ENCODE peak calls at places on chromosomes 4 and X, in six cellular contexts. M is foreskin keratinocyte; T is GM06990; Y is pancreas; A is coronary artery; U is CD4-positive, alpha-beta T cell. C is an unnamed sample.

GRCh38 chr4:160537681-160538080 is 1434.8 kb downstream of the RAPGEF2 start:
- DNase-seq in M (no peak), T (no peak), Y (no peak), A (no peak), U (no peak), C (no peak)

GRCh38 chr4:93828830-93829530 is 427 bp downstream of the ATOH1 start:
- DNase-seq in M (no peak), T (no peak), Y (peak; percentile 19), A (no peak), U (no peak), C (no peak)

GRCh38 chr4:183989471-183989870 is 84.4 kb downstream of the STOX2 start:
- DNase-seq in M (no peak), T (no peak), Y (no peak), A (no peak), U (no peak), C (peak; percentile 8)

GRCh38 chr4:74042681-74043080 is 4.2 kb upstream of the CXCL3 start:
- DNase-seq in M (no peak), T (no peak), Y (no peak), A (no peak), U (no peak), C (no peak)

GRCh38 chr4:69194166-69194565 is 20.4 kb downstream of the UGT2B11 start:
- DNase-seq in M (no peak), T (no peak), Y (no peak), A (no peak), U (no peak), C (no peak)

GRCh38 chr4:77193046-77193445 is 36.0 kb downstream of the CCNG2 start:
- DNase-seq in M (no peak), T (no peak), Y (no peak), A (no peak), U (no peak), C (no peak)

GRCh38 chrX:18424482-18425198 is 768 bp upstream of the CDKL5 start:
- DNase-seq in M (no peak), T (peak; percentile 72), Y (peak; percentile 17), A (peak; percentile 68), U (peak; percentile 4), C (no peak)

GRCh38 chr4:94181815-94182214 is 25.9 kb upstream of the SMARCAD1 start:
- DNase-seq in M (no peak), T (no peak), Y (no peak), A (no peak), U (no peak), C (no peak)

GRCh38 chrX:13078739-13079444 is 34.5 kb upstream of the FAM9C start:
- DNase-seq in M (no peak), T (no peak), Y (peak; percentile 33), A (peak; percentile 79), U (no peak), C (peak; percentile 75)

GRCh38 chr4:108725457-108725856 is 37.4 kb downstream of the ETNPPL start:
- DNase-seq in M (peak; percentile 9), T (no peak), Y (no peak), A (no peak), U (no peak), C (no peak)

GRCh38 chrX:10208281-10208856 is 51.6 kb downstream of the CLCN4 start:
- DNase-seq in M (no peak), T (no peak), Y (no peak), A (no peak), U (no peak), C (no peak)

GRCh38 chr4:103150677-103151076 is 47.5 kb downstream of the CENPE start:
- DNase-seq in M (peak; percentile 67), T (no peak), Y (no peak), A (no peak), U (no peak), C (peak; percentile 13)

GRCh38 chrX:150683536-150684146 is 9.6 kb upstream of the MTMR1 start:
- DNase-seq in M (no peak), T (no peak), Y (no peak), A (no peak), U (no peak), C (no peak)

GRCh38 chrX:72305286-72306084 is at the start of gene CITED1:
- DNase-seq in M (no peak), T (no peak), Y (peak; percentile 31), A (no peak), U (no peak), C (no peak)

GRCh38 chr4:55592014-55592413 is at the start of gene PDCL2:
- DNase-seq in M (no peak), T (no peak), Y (peak; percentile 30), A (no peak), U (no peak), C (no peak)

GRCh38 chr4:8844976-8845690 is 26.5 kb downstream of the HMX1 start:
- DNase-seq in M (no peak), T (no peak), Y (no peak), A (peak; percentile 38), U (no peak), C (no peak)

GRCh38 chr4:74473155-74473811 is 28.3 kb downstream of the AREG start:
- DNase-seq in M (peak; percentile 74), T (no peak), Y (no peak), A (no peak), U (no peak), C (peak; percentile 33)

GRCh38 chr4:123449780-123450179 is 53.2 kb downstream of the SPRY1 start:
- DNase-seq in M (peak; percentile 41), T (peak; percentile 64), Y (no peak), A (no peak), U (no peak), C (peak; percentile 5)

GRCh38 chr4:184388106-184388505 is 86.2 kb downstream of the IRF2 start:
- DNase-seq in M (no peak), T (no peak), Y (no peak), A (no peak), U (no peak), C (no peak)

GRCh38 chrX:152904151-152905080 is 6.5 kb downstream of the ZNF185 start:
- DNase-seq in M (no peak), T (no peak), Y (peak; percentile 59), A (no peak), U (peak; percentile 15), C (peak; percentile 13)

GRCh38 chr4:128286474-128287158 is 997 bp downstream of the PGRMC2 start:
- DNase-seq in M (peak; percentile 55), T (peak; percentile 29), Y (no peak), A (no peak), U (no peak), C (no peak)

GRCh38 chrX:109684136-109684535 is 48.9 kb downstream of the ACSL4 start:
- DNase-seq in M (no peak), T (no peak), Y (no peak), A (no peak), U (no peak), C (no peak)

GRCh38 chr4:105657117-105657765 is 51.2 kb downstream of the INTS12 start:
- DNase-seq in M (peak; percentile 37), T (no peak), Y (no peak), A (no peak), U (no peak), C (no peak)

GRCh38 chr4:89829470-89830138 is 7.4 kb downstream of the SNCA start:
- DNase-seq in M (peak; percentile 69), T (peak; percentile 29), Y (no peak), A (no peak), U (no peak), C (no peak)

GRCh38 chr4:163121689-163122088 is 45.0 kb downstream of the NAF1 start:
- DNase-seq in M (no peak), T (no peak), Y (no peak), A (no peak), U (no peak), C (no peak)

DNA sequence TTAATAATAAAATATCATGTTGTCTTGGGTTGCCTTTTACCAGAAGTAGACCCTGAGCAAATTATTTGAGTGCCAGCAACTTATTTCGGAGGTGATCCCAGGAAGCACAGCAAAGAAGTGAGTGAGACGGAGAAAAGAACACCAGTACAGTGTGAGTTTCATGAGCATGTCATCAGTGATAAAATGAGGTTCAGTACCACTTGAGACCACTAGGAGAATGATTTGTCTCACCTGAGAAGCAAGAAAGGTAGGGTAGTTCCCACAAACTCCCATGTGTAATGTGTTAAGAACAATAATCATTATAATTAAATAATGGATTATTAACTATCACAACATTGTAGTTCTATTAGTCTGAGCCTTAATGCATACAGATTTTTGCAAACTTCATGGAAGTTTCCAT is 112.8 kb upstream of the DMD start:
- DNase-seq in M (no peak), T (no peak), Y (no peak), A (no peak), U (no peak), C (no peak)
- TF ChIP-seq CTCF in M (peak; percentile 18), T (no peak), Y (peak; percentile 23), A (no peak), U (no peak), C (no peak)

DNA sequence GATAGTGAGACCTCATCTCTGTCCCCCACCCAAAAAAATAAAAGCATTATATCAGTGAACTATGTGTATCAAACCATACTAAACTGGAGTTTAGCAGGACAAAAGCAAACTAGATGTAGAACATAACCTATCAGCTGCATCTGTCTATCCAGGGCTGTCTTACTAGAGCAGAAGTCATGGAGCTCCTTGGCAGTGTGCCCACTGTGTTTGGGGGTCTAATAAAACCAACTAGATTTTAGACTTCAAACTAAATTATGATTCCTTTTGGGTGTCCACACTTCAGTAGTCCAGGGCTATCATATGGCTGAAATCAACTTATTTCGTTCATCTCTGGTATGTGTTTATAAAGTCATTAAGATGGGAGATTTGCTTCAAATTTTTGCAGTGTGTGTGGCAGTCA is 8.2 kb downstream of the SLBP start:
- DNase-seq in M (no peak), T (no peak), Y (no peak), A (no peak), U (no peak), C (no peak)
- TF ChIP-seq CTCF in M (no peak), T (no peak), Y (no peak), A (no peak), U (no peak), C (no peak)

GRCh38 chr4:3369781-3370660 is 71.7 kb upstream of the HGFAC start:
- DNase-seq in M (peak; percentile 37), T (no peak), Y (no peak), A (peak; percentile 54), U (peak; percentile 10), C (peak; percentile 80)

GRCh38 chr4:3372933-3373465 is 68.8 kb upstream of the HGFAC start:
- DNase-seq in M (no peak), T (no peak), Y (no peak), A (peak; percentile 73), U (no peak), C (no peak)

GRCh38 chr4:3371038-3371437 is 70.7 kb upstream of the HGFAC start:
- DNase-seq in M (no peak), T (no peak), Y (no peak), A (peak; percentile 63), U (no peak), C (no peak)

GRCh38 chr4:3372264-3372932 is 69.4 kb upstream of the HGFAC start:
- DNase-seq in M (no peak), T (no peak), Y (no peak), A (no peak), U (no peak), C (no peak)

DNA sequence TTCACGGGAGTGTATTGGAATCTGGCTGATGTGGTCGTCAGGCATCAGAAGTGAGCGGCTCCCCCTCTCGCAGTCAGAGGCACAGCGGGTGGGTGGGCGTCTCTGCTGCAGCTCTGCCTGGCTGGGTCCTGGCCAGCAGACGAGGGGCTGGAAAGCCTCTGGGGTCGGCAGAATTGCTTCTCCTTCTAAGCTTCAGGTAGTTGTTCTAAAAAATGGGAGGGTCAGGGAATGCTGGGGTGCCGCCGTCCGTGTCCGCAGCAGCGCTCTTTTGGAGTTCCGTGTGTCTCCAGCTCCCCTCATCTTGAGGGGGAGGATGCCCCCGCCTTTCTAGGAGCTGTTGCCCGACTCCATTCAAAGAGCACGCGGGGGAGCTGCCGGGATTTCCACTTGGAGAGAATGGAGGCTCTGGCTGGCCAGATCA is 70.2 kb upstream of the HGFAC start:
- DNase-seq in M (no peak), T (no peak), Y (no peak), A (no peak), U (no peak), C (no peak)
- TF ChIP-seq CTCF in M (no peak), T (no peak), Y (no peak), A (no peak), U (no peak), C (no peak)

GRCh38 chrX:31423575-31424284 is 351.9 kb upstream of the FTHL17 start:
- DNase-seq in M (no peak), T (no peak), Y (no peak), A (no peak), U (no peak), C (no peak)
- TF ChIP-seq CTCF in M (peak; percentile 69), T (peak; percentile 55), Y (no peak), A (no peak), U (no peak), C (peak; percentile 42)